ENCODE peak calls at places on chromosomes 5 and 9, in four cellular contexts. One of them, this sample, is unnamed. For H3K4me1, the result is how much of the 10 kb centered on the place peaks cover.

GRCh38 chr9:133429641-133430161 is 7.5 kb downstream of the ADAMTS13 start:
- DNase-seq in HCT116: no peak
- DNase-seq in naive thymus-derived CD4-positive, alpha-beta T cell: no peak
- DNase-seq in HepG2: peak
- DNase-seq in this sample: no peak

GRCh38 chr5:172798422-172799215 is 27.6 kb upstream of the DUSP1 start:
- DNase-seq in HCT116: no peak
- DNase-seq in naive thymus-derived CD4-positive, alpha-beta T cell: no peak
- DNase-seq in HepG2: no peak
- DNase-seq in this sample: peak

GRCh38 chr9:78030553-78031270 is 899 bp downstream of the GNAQ start:
- DNase-seq in HCT116: no peak
- DNase-seq in naive thymus-derived CD4-positive, alpha-beta T cell: peak
- DNase-seq in HepG2: no peak
- DNase-seq in this sample: peak

GRCh38 chr5:43498571-43498970 is 14.9 kb upstream of the TMEM267 start:
- DNase-seq in HCT116: no peak
- DNase-seq in naive thymus-derived CD4-positive, alpha-beta T cell: no peak
- DNase-seq in HepG2: no peak
- DNase-seq in this sample: no peak

GRCh38 chr9:3893519-3893918 is 367.7 kb upstream of the RFX3 start:
- DNase-seq in HepG2: no peak
- DNase-seq in HCT116: no peak
- DNase-seq in naive thymus-derived CD4-positive, alpha-beta T cell: no peak
- DNase-seq in this sample: no peak

GRCh38 chr9:114588150-114588663 is 638 bp downstream of the ATP6V1G1 start:
- DNase-seq in HCT116: no peak
- DNase-seq in naive thymus-derived CD4-positive, alpha-beta T cell: no peak
- DNase-seq in HepG2: no peak
- DNase-seq in this sample: no peak

GRCh38 chr9:4741365-4742031 is 496 bp upstream of the AK3 start:
- DNase-seq in HepG2: peak
- DNase-seq in naive thymus-derived CD4-positive, alpha-beta T cell: peak
- DNase-seq in HCT116: no peak
- DNase-seq in this sample: no peak

GRCh38 chr5:95824747-95825146 is 2.2 kb upstream of the GLRX start:
- DNase-seq in HepG2: no peak
- DNase-seq in HCT116: no peak
- DNase-seq in naive thymus-derived CD4-positive, alpha-beta T cell: no peak
- DNase-seq in this sample: no peak

GRCh38 chr5:112491257-112491656 is 72.2 kb upstream of the EPB41L4A start:
- DNase-seq in naive thymus-derived CD4-positive, alpha-beta T cell: no peak
- DNase-seq in HCT116: peak
- DNase-seq in HepG2: peak
- DNase-seq in this sample: no peak

GRCh38 chr9:122099271-122099869 is 6.3 kb upstream of the TTLL11 start:
- DNase-seq in naive thymus-derived CD4-positive, alpha-beta T cell: peak
- DNase-seq in HCT116: peak
- DNase-seq in HepG2: peak
- DNase-seq in this sample: peak

GRCh38 chr5:15691536-15691935 is 191.6 kb downstream of the FBXL7 start:
- DNase-seq in HepG2: no peak
- DNase-seq in naive thymus-derived CD4-positive, alpha-beta T cell: no peak
- DNase-seq in HCT116: no peak
- DNase-seq in this sample: no peak

GRCh38 chr5:35838370-35839042 is 18.2 kb upstream of the IL7R start:
- DNase-seq in naive thymus-derived CD4-positive, alpha-beta T cell: no peak
- DNase-seq in HepG2: no peak
- DNase-seq in HCT116: no peak
- DNase-seq in this sample: no peak

GRCh38 chr5:116574682-116575634 is at the start of gene SEMA6A:
- DNase-seq in HCT116: peak
- DNase-seq in naive thymus-derived CD4-positive, alpha-beta T cell: peak
- DNase-seq in HepG2: peak
- DNase-seq in this sample: peak

GRCh38 chr5:168409601-168410458 is 76.4 kb upstream of the RARS1 start:
- DNase-seq in HepG2: no peak
- DNase-seq in HCT116: peak
- DNase-seq in naive thymus-derived CD4-positive, alpha-beta T cell: no peak
- DNase-seq in this sample: peak

GRCh38 chr9:8887369-8887768 is 1087.8 kb upstream of the DMAC1 start:
- DNase-seq in naive thymus-derived CD4-positive, alpha-beta T cell: no peak
- DNase-seq in HCT116: no peak
- DNase-seq in HepG2: no peak
- DNase-seq in this sample: no peak

GRCh38 chr9:27888661-27889295 is 315.5 kb upstream of the C9orf72 start:
- DNase-seq in HCT116: peak
- DNase-seq in naive thymus-derived CD4-positive, alpha-beta T cell: no peak
- DNase-seq in HepG2: peak
- DNase-seq in this sample: no peak

GRCh38 chr5:90483206-90483605 is 8.5 kb downstream of the POLR3G start:
- DNase-seq in HepG2: no peak
- DNase-seq in naive thymus-derived CD4-positive, alpha-beta T cell: no peak
- DNase-seq in HCT116: no peak
- DNase-seq in this sample: no peak

GRCh38 chr5:103938151-103938671 is 375.6 kb upstream of the NUDT12 start:
- DNase-seq in naive thymus-derived CD4-positive, alpha-beta T cell: no peak
- DNase-seq in HepG2: no peak
- DNase-seq in HCT116: no peak
- DNase-seq in this sample: no peak

GRCh38 chr5:167665841-167666375 is 625.5 kb upstream of the WWC1 start:
- DNase-seq in HepG2: no peak
- DNase-seq in naive thymus-derived CD4-positive, alpha-beta T cell: no peak
- DNase-seq in HCT116: no peak
- DNase-seq in this sample: no peak

GRCh38 chr5:37722236-37723146 is 117.3 kb downstream of the GDNF start:
- DNase-seq in HCT116: peak
- DNase-seq in naive thymus-derived CD4-positive, alpha-beta T cell: no peak
- DNase-seq in HepG2: peak
- DNase-seq in this sample: peak

GRCh38 chr5:172830876-172831662 is 3.0 kb upstream of the ERGIC1 start:
- DNase-seq in HepG2: no peak
- DNase-seq in HCT116: no peak
- DNase-seq in naive thymus-derived CD4-positive, alpha-beta T cell: no peak
- DNase-seq in this sample: peak

GRCh38 chr9:16985559-16986348 is 115.3 kb upstream of the BNC2 start:
- DNase-seq in HCT116: no peak
- DNase-seq in HepG2: no peak
- DNase-seq in naive thymus-derived CD4-positive, alpha-beta T cell: no peak
- DNase-seq in this sample: no peak

GRCh38 chr5:32664523-32664922 is 46.6 kb upstream of the NPR3 start:
- DNase-seq in HepG2: no peak
- DNase-seq in HCT116: no peak
- DNase-seq in naive thymus-derived CD4-positive, alpha-beta T cell: no peak
- DNase-seq in this sample: no peak

GRCh38 chr5:81165493-81166119 is 67.5 kb upstream of the CKMT2 start:
- DNase-seq in HCT116: peak
- DNase-seq in naive thymus-derived CD4-positive, alpha-beta T cell: peak
- DNase-seq in HepG2: peak
- DNase-seq in this sample: peak

GRCh38 chr9:118962426-118962825 is 406.8 kb downstream of the BRINP1 start:
- DNase-seq in HepG2: no peak
- DNase-seq in HCT116: no peak
- DNase-seq in naive thymus-derived CD4-positive, alpha-beta T cell: no peak
- DNase-seq in this sample: no peak

GRCh38 chr5:166236327-166236726 is 2055.1 kb upstream of the WWC1 start:
- DNase-seq in naive thymus-derived CD4-positive, alpha-beta T cell: no peak
- DNase-seq in HCT116: no peak
- DNase-seq in HepG2: no peak
- DNase-seq in this sample: no peak
- H3K4me1 ChIP-seq in naive thymus-derived CD4-positive, alpha-beta T cell: under half
- H3K4me1 ChIP-seq in HCT116: under half
- H3K4me1 ChIP-seq in HepG2: under half
- H3K4me1 ChIP-seq in this sample: under half

DNA sequence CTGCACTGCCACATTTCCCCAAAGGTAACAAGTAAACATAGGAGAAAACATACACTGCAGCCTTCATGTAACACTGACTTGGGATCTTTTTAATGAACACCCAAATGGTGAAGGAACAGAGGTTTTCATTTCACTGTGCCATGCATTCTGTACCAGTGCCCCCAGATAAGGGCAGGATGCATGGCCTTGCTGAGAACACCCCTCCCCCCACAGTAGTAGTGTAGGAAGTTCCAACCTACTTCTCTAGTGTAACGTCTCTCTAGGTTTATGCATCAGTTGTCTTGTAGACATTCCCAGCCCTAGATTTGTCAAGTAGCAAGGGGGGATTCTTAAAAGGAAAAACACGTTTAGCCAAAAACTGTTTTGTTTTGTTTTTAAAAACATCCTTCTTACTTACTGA is 29.9 kb downstream of the MAP3K1 start:
- DNase-seq in naive thymus-derived CD4-positive, alpha-beta T cell: peak
- DNase-seq in HCT116: no peak
- DNase-seq in HepG2: no peak
- DNase-seq in this sample: no peak
- H3K4me1 ChIP-seq in naive thymus-derived CD4-positive, alpha-beta T cell: half or more
- H3K4me1 ChIP-seq in HCT116: under half
- H3K4me1 ChIP-seq in HepG2: under half
- H3K4me1 ChIP-seq in this sample: under half

DNA sequence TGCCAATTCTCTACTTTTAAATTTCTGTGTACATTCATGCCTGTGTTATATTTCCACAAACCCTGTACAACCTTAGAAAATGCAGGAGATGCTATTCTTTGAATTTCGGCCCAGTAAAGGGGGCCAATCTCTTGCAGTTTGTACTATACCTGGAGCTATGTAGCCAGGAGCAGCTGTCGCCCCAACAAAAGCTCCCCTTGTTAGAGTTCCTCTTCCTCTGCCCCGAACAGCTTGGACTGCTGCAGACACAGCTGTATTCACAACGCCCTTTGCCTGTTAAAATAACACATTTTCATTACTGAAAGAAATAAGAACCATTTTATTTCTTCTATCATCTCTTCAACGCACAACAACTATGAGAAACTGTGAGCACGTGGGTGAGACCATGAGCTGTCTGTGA is 99.2 kb downstream of the GPR21 start:
- DNase-seq in HepG2: no peak
- DNase-seq in naive thymus-derived CD4-positive, alpha-beta T cell: no peak
- DNase-seq in HCT116: no peak
- DNase-seq in this sample: no peak
- H3K4me1 ChIP-seq in HepG2: under half
- H3K4me1 ChIP-seq in naive thymus-derived CD4-positive, alpha-beta T cell: under half
- H3K4me1 ChIP-seq in HCT116: under half
- H3K4me1 ChIP-seq in this sample: under half

DNA sequence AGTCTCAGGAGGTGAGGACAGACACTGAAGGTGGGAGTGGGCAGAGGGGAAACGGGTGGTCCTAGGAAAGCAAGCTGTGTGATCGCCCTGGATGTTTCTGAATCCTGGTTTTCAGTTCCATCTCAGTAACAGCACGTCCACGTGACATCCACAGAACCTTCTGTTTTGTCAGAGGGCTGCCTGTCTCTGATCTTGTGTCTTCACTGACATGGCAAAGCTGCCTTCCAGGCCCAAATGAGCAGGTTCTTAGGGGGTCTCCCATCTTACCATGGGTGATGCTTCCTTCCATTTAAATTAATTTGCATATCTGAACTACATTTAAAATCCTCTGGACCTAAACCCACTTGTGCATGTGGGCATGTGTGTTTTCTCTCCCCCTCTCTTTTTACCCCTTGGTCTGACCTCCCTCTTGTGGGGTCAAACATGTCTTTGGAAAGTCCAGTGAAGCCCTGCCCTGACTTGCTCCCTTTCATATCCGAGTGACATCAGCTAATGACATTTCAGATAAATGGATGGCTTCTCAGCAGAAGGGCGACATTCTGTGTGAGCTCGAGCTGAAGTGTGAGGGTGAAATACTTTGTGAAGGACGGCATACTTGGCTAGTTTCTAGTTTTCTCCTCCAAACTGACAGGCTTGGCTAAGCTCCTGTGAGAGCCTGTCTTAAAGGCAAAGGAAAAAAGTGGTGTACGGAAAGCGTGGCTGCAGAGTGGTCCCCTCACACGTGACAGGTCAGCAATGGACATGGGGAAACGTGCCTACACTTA is 204.8 kb upstream of the S1PR3 start:
- DNase-seq in HepG2: no peak
- DNase-seq in HCT116: no peak
- DNase-seq in naive thymus-derived CD4-positive, alpha-beta T cell: no peak
- DNase-seq in this sample: no peak
- H3K4me1 ChIP-seq in HepG2: under half
- H3K4me1 ChIP-seq in HCT116: under half
- H3K4me1 ChIP-seq in naive thymus-derived CD4-positive, alpha-beta T cell: under half
- H3K4me1 ChIP-seq in this sample: under half

DNA sequence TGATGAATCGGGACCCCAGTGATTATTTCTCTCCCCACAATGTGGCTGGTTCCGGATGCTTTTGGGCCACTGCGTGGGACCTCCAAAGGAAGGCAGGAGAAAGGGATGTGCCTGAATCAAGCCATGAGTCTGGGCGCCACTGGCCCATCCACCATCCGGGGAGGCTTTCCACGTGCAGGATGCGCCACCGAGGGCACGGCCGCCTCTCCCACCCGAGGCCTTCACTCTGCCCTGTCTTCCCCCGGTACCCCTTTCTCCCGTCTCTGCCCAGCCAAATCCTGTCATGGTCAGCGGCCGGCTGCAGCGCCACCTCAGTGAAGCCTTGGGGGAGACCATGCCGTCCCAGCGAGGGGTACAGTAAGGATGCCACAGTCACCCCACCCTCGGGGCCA is 43.9 kb upstream of the GRHPR start:
- DNase-seq in naive thymus-derived CD4-positive, alpha-beta T cell: no peak
- DNase-seq in HCT116: no peak
- DNase-seq in HepG2: no peak
- DNase-seq in this sample: no peak
- H3K4me1 ChIP-seq in naive thymus-derived CD4-positive, alpha-beta T cell: under half
- H3K4me1 ChIP-seq in HCT116: under half
- H3K4me1 ChIP-seq in HepG2: under half
- H3K4me1 ChIP-seq in this sample: under half

GRCh38 chr5:61299254-61299653 is 32.8 kb upstream of the ZSWIM6 start:
- DNase-seq in HCT116: no peak
- DNase-seq in naive thymus-derived CD4-positive, alpha-beta T cell: no peak
- DNase-seq in HepG2: no peak
- DNase-seq in this sample: no peak

GRCh38 chr5:61304611-61305369 is 27.3 kb upstream of the ZSWIM6 start:
- DNase-seq in HepG2: peak
- DNase-seq in naive thymus-derived CD4-positive, alpha-beta T cell: no peak
- DNase-seq in HCT116: peak
- DNase-seq in this sample: peak

GRCh38 chr5:61301345-61301744 is 30.7 kb upstream of the ZSWIM6 start:
- DNase-seq in naive thymus-derived CD4-positive, alpha-beta T cell: no peak
- DNase-seq in HCT116: no peak
- DNase-seq in HepG2: no peak
- DNase-seq in this sample: no peak

GRCh38 chr5:61303348-61303747 is 28.7 kb upstream of the ZSWIM6 start:
- DNase-seq in naive thymus-derived CD4-positive, alpha-beta T cell: no peak
- DNase-seq in HepG2: no peak
- DNase-seq in HCT116: no peak
- DNase-seq in this sample: peak

GRCh38 chr5:61301820-61302563 is 30.1 kb upstream of the ZSWIM6 start:
- DNase-seq in HepG2: peak
- DNase-seq in HCT116: peak
- DNase-seq in naive thymus-derived CD4-positive, alpha-beta T cell: no peak
- DNase-seq in this sample: peak
- H3K4me1 ChIP-seq in HepG2: half or more
- H3K4me1 ChIP-seq in HCT116: under half
- H3K4me1 ChIP-seq in naive thymus-derived CD4-positive, alpha-beta T cell: under half
- H3K4me1 ChIP-seq in this sample: half or more

This sample was measured in SJSA1.